ENCODE peak calls at places on chromosome 21, in ten cellular contexts. One of them, this sample, is unnamed.
A peak's percentile ranks its signal among the peaks of the same experiment; 100 is the strongest.

GRCh38 chr21:22223385-22223784 is 1225.2 kb downstream of the NCAM2 start:
- DNase-seq in HCT116: no peak
- DNase-seq in GM06990: peak; percentile 9
- DNase-seq in T-helper 2 cell: no peak
- DNase-seq in pulmonary artery endothelial cell: no peak
- DNase-seq in GM19239: no peak
- DNase-seq in left colon: no peak
- DNase-seq in pons: no peak
- DNase-seq in kidney tubule cell: no peak
- DNase-seq in HS-5: no peak
- DNase-seq in this sample: no peak

GRCh38 chr21:18164483-18164882 is 80.2 kb upstream of the CHODL start:
- DNase-seq in HCT116: no peak
- DNase-seq in GM06990: no peak
- DNase-seq in T-helper 2 cell: no peak
- DNase-seq in pulmonary artery endothelial cell: no peak
- DNase-seq in GM19239: no peak
- DNase-seq in left colon: no peak
- DNase-seq in pons: no peak
- DNase-seq in kidney tubule cell: no peak
- DNase-seq in HS-5: no peak
- DNase-seq in this sample: no peak

GRCh38 chr21:32184485-32184884 is 94.4 kb downstream of the MIS18A start:
- DNase-seq in HCT116: no peak
- DNase-seq in GM06990: no peak
- DNase-seq in T-helper 2 cell: no peak
- DNase-seq in pulmonary artery endothelial cell: no peak
- DNase-seq in GM19239: no peak
- DNase-seq in left colon: no peak
- DNase-seq in pons: no peak
- DNase-seq in kidney tubule cell: no peak
- DNase-seq in HS-5: no peak
- DNase-seq in this sample: no peak

GRCh38 chr21:38820471-38821239 is 14.9 kb downstream of the ETS2 start:
- DNase-seq in HCT116: no peak
- DNase-seq in GM06990: no peak
- DNase-seq in T-helper 2 cell: no peak
- DNase-seq in pulmonary artery endothelial cell: no peak
- DNase-seq in GM19239: no peak
- DNase-seq in left colon: peak; percentile 74
- DNase-seq in pons: no peak
- DNase-seq in kidney tubule cell: no peak
- DNase-seq in HS-5: no peak
- DNase-seq in this sample: no peak

GRCh38 chr21:34878940-34879339 is 170.2 kb downstream of the RUNX1 start:
- DNase-seq in HCT116: no peak
- DNase-seq in GM06990: no peak
- DNase-seq in T-helper 2 cell: no peak
- DNase-seq in pulmonary artery endothelial cell: no peak
- DNase-seq in GM19239: no peak
- DNase-seq in left colon: no peak
- DNase-seq in pons: no peak
- DNase-seq in kidney tubule cell: peak; percentile 30
- DNase-seq in HS-5: no peak
- DNase-seq in this sample: no peak

GRCh38 chr21:34877485-34878128 is 171.5 kb downstream of the RUNX1 start:
- DNase-seq in HCT116: no peak
- DNase-seq in GM06990: no peak
- DNase-seq in T-helper 2 cell: no peak
- DNase-seq in pulmonary artery endothelial cell: no peak
- DNase-seq in GM19239: no peak
- DNase-seq in left colon: peak; percentile 90
- DNase-seq in pons: no peak
- DNase-seq in kidney tubule cell: peak; percentile 27
- DNase-seq in HS-5: no peak
- DNase-seq in this sample: no peak

GRCh38 chr21:44593598-44594405 is 1.5 kb upstream of the KRTAP10-6 start:
- DNase-seq in HCT116: no peak
- DNase-seq in GM06990: no peak
- DNase-seq in T-helper 2 cell: no peak
- DNase-seq in pulmonary artery endothelial cell: no peak
- DNase-seq in GM19239: no peak
- DNase-seq in left colon: no peak
- DNase-seq in pons: no peak
- DNase-seq in kidney tubule cell: peak; percentile 65
- DNase-seq in HS-5: no peak
- DNase-seq in this sample: no peak

GRCh38 chr21:42621828-42622199 is 31.6 kb upstream of the PDE9A start:
- DNase-seq in HCT116: no peak
- DNase-seq in GM06990: no peak
- DNase-seq in T-helper 2 cell: no peak
- DNase-seq in pulmonary artery endothelial cell: no peak
- DNase-seq in GM19239: no peak
- DNase-seq in left colon: no peak
- DNase-seq in pons: peak; percentile 58
- DNase-seq in kidney tubule cell: peak; percentile 72
- DNase-seq in HS-5: no peak
- DNase-seq in this sample: peak; percentile 39

GRCh38 chr21:36202721-36203602 is 46.3 kb downstream of the DOP1B start:
- DNase-seq in HCT116: no peak
- DNase-seq in GM06990: no peak
- DNase-seq in T-helper 2 cell: no peak
- DNase-seq in pulmonary artery endothelial cell: no peak
- DNase-seq in GM19239: no peak
- DNase-seq in left colon: no peak
- DNase-seq in pons: no peak
- DNase-seq in kidney tubule cell: peak; percentile 73
- DNase-seq in HS-5: no peak
- DNase-seq in this sample: peak; percentile 28

GRCh38 chr21:44653123-44653522 is 1.3 kb downstream of the KRTAP12-4 start:
- DNase-seq in HCT116: no peak
- DNase-seq in GM06990: no peak
- DNase-seq in T-helper 2 cell: no peak
- DNase-seq in pulmonary artery endothelial cell: no peak
- DNase-seq in GM19239: no peak
- DNase-seq in left colon: no peak
- DNase-seq in pons: no peak
- DNase-seq in kidney tubule cell: no peak
- DNase-seq in HS-5: no peak
- DNase-seq in this sample: no peak

GRCh38 chr21:41923641-41924342 is 30.0 kb downstream of the C2CD2 start:
- DNase-seq in HCT116: no peak
- DNase-seq in GM06990: no peak
- DNase-seq in T-helper 2 cell: no peak
- DNase-seq in pulmonary artery endothelial cell: no peak
- DNase-seq in GM19239: no peak
- DNase-seq in left colon: no peak
- DNase-seq in pons: no peak
- DNase-seq in kidney tubule cell: no peak
- DNase-seq in HS-5: no peak
- DNase-seq in this sample: no peak

GRCh38 chr21:44692798-44693512 is 4.0 kb upstream of the KRTAP10-12 start:
- DNase-seq in HCT116: no peak
- DNase-seq in GM06990: no peak
- DNase-seq in T-helper 2 cell: no peak
- DNase-seq in pulmonary artery endothelial cell: no peak
- DNase-seq in GM19239: no peak
- DNase-seq in left colon: no peak
- DNase-seq in pons: no peak
- DNase-seq in kidney tubule cell: no peak
- DNase-seq in HS-5: no peak
- DNase-seq in this sample: no peak